ENCODE peak calls at places on chromosomes 11 and 22, in four cellular contexts. W is spleen; U is CD8-positive, alpha-beta T cell; C is KBM-7. X is an unnamed sample.

GRCh38 chr22:41876275-41876674 is 38.6 kb downstream of the SHISA8 start:
- DNase-seq in W (no peak), U (no peak), C (no peak), X (no peak)

GRCh38 chr11:17921620-17922473 is 91.0 kb downstream of the SERGEF start:
- DNase-seq in W (no peak), U (no peak), C (peak), X (no peak)

GRCh38 chr22:48535868-48536690 is 1291.6 kb downstream of the BRD1 start:
- DNase-seq in W (no peak), U (no peak), C (no peak), X (peak)

GRCh38 chr11:30107899-30108298 is 91.1 kb upstream of the KCNA4 start:
- DNase-seq in W (no peak), U (no peak), C (no peak), X (no peak)

GRCh38 chr11:71201231-71201630 is 51.1 kb downstream of the SHANK2 start:
- DNase-seq in W (peak), U (no peak), C (no peak), X (no peak)

GRCh38 chr11:134571301-134571700 is 159.3 kb upstream of the B3GAT1 start:
- DNase-seq in W (no peak), U (no peak), C (no peak), X (no peak)

GRCh38 chr11:118117790-118118601 is 31.2 kb upstream of the SMIM35 start:
- DNase-seq in W (no peak), U (peak), C (no peak), X (no peak)

GRCh38 chr22:27784099-27784446 is 17.5 kb downstream of the MN1 start:
- DNase-seq in W (no peak), U (no peak), C (no peak), X (no peak)

GRCh38 chr11:67381244-67381972 is 8.0 kb upstream of the CLCF1 start:
- DNase-seq in W (no peak), U (no peak), C (peak), X (no peak)

GRCh38 chr11:61826930-61827572 is 1.0 kb upstream of the FADS2 start:
- DNase-seq in W (peak), U (no peak), C (peak), X (no peak)

GRCh38 chr11:121494355-121495099 is 41.8 kb upstream of the SORL1-AS1 start:
- DNase-seq in W (no peak), U (no peak), C (peak), X (no peak)

GRCh38 chr11:113176971-113177370 is 137.4 kb upstream of the TTC12 start:
- DNase-seq in W (no peak), U (no peak), C (no peak), X (no peak)

GRCh38 chr11:65435981-65436411 is 13.4 kb downstream of the NEAT1 start:
- DNase-seq in W (peak), U (no peak), C (peak), X (no peak)

GRCh38 chr11:69814902-69815301 is 4.3 kb downstream of the FGF3 start:
- DNase-seq in W (no peak), U (no peak), C (no peak), X (no peak)

GRCh38 chr11:12244156-12244555 is 133.2 kb upstream of the PARVA start:
- DNase-seq in W (no peak), U (no peak), C (no peak), X (no peak)

GRCh38 chr11:119910650-119911049 is 181.7 kb upstream of the NECTIN1 start:
- DNase-seq in W (no peak), U (no peak), C (no peak), X (no peak)

GRCh38 chr11:96335389-96335788 is 7.6 kb downstream of the MAML2 start:
- DNase-seq in W (no peak), U (no peak), C (peak), X (no peak)

GRCh38 chr22:46731246-46732040 is 6.6 kb downstream of the CERK start:
- DNase-seq in W (no peak), U (no peak), C (no peak), X (peak)

GRCh38 chr11:116849060-116849459 is 11.6 kb upstream of the APOA1 start:
- DNase-seq in W (no peak), U (no peak), C (no peak), X (no peak)

GRCh38 chr11:111298466-111299110 is at the start of gene POU2AF3:
- DNase-seq in W (peak), U (no peak), C (no peak), X (no peak)

GRCh38 chr22:37409557-37409956 is 17.7 kb downstream of the ELFN2 start:
- DNase-seq in W (no peak), U (no peak), C (no peak), X (no peak)

GRCh38 chr11:75328426-75329277 is 22.8 kb downstream of the ARRB1 start:
- DNase-seq in W (peak), U (peak), C (peak), X (peak)

GRCh38 chr11:93587858-93588581 is 44.8 kb upstream of the SMCO4 start:
- DNase-seq in W (no peak), U (no peak), C (no peak), X (no peak)

GRCh38 chr11:65867284-65868071 is 5.1 kb downstream of the EFEMP2 start:
- DNase-seq in W (peak), U (no peak), C (no peak), X (no peak)

GRCh38 chr11:120675171-120675570 is 163.6 kb downstream of the GRIK4 start:
- DNase-seq in W (no peak), U (no peak), C (no peak), X (no peak)

GRCh38 chr11:118615282-118615979 is 8.0 kb downstream of the PHLDB1 start:
- DNase-seq in W (peak), U (no peak), C (no peak), X (no peak)

GRCh38 chr22:49241174-49241851 is 586.4 kb downstream of the BRD1 start:
- DNase-seq in W (no peak), U (no peak), C (no peak), X (no peak)

GRCh38 chr11:103322861-103323260 is 213.6 kb downstream of the DYNC2H1 start:
- DNase-seq in W (no peak), U (no peak), C (no peak), X (no peak)

GRCh38 chr11:113806403-113806802 is 26.8 kb downstream of the CLDN25 start:
- DNase-seq in W (no peak), U (no peak), C (peak), X (peak)

GRCh38 chr22:36352775-36353507 is 34.8 kb downstream of the MYH9 start:
- DNase-seq in W (no peak), U (peak), C (no peak), X (no peak)

GRCh38 chr11:96151501-96151900 is 191.5 kb downstream of the MAML2 start:
- DNase-seq in W (no peak), U (no peak), C (no peak), X (no peak)

GRCh38 chr11:69659591-69659990 is 15.6 kb downstream of the LTO1 start:
- DNase-seq in W (peak), U (no peak), C (no peak), X (no peak)

GRCh38 chr11:5307256-5308019 is 5.7 kb upstream of the OR51B4 start:
- DNase-seq in W (no peak), U (no peak), C (no peak), X (no peak)

GRCh38 chr11:117096140-117096972 is 1.9 kb downstream of the SIK3 start:
- DNase-seq in W (no peak), U (peak), C (peak), X (peak)

GRCh38 chr22:23113847-23114720 is 27.7 kb downstream of the RSPH14 start:
- DNase-seq in W (no peak), U (no peak), C (no peak), X (no peak)

GRCh38 chr11:85307381-85307780 is 319.8 kb downstream of the DLG2 start:
- DNase-seq in W (no peak), U (no peak), C (no peak), X (no peak)

GRCh38 chr11:8732748-8733241 is 50.2 kb downstream of the RPL27A start:
- DNase-seq in W (peak), U (no peak), C (no peak), X (peak)

GRCh38 chr11:91100432-91100831 is 877.6 kb upstream of the CHORDC1 start:
- DNase-seq in W (no peak), U (no peak), C (no peak), X (no peak)